ENCODE peak calls at places on chromosomes 6 and 20, in nine cellular contexts. O is frontal cortex; B is stimulated activated naive CD8-positive, alpha-beta T cell treated with anti-CD3 and anti-CD28 coated beads, Interleukin-15, amount 100 ng/mL, for 72 hours; M is HS-5; P is effector CD4-positive, alpha-beta T cell; Y is activated CD4-positive, alpha-beta T cell treated with anti-CD3 and anti-CD28 coated beads for 48 hours; Z is GM19239; W is A549; L is NCI-H187. N is an unnamed sample.

GRCh38 chr6:32379554-32379953 is 7.9 kb upstream of the TSBP1 start:
- DNase-seq in O (no peak), B (no peak), M (no peak), P (no peak), Y (no peak), Z (no peak), W (no peak), L (no peak), N (no peak)

GRCh38 chr6:16674666-16675392 is 86.4 kb downstream of the ATXN1 start:
- DNase-seq in O (no peak), B (no peak), M (no peak), P (no peak), Y (no peak), Z (no peak), W (no peak), L (no peak), N (peak)

GRCh38 chr6:1182722-1183521 is 129.0 kb upstream of the FOXQ1 start:
- DNase-seq in O (no peak), B (no peak), M (no peak), P (no peak), Y (no peak), Z (no peak), W (no peak), L (no peak), N (peak)

GRCh38 chr6:148323344-148323743 is 19.3 kb upstream of the SASH1 start:
- DNase-seq in O (no peak), B (no peak), M (peak), P (no peak), Y (no peak), Z (no peak), W (no peak), L (no peak), N (peak)

GRCh38 chr6:170017603-170018274 is 266.3 kb downstream of the ERMARD start:
- DNase-seq in O (no peak), B (no peak), M (no peak), P (no peak), Y (no peak), Z (no peak), W (no peak), L (no peak), N (no peak)

GRCh38 chr6:170080169-170080827 is 210.6 kb downstream of the DLL1 start:
- DNase-seq in O (no peak), B (no peak), M (no peak), P (no peak), Y (peak), Z (no peak), W (no peak), L (no peak), N (no peak)

GRCh38 chr6:137223370-137224131 is 4.4 kb upstream of the IFNGR1 start:
- DNase-seq in O (no peak), B (no peak), M (no peak), P (no peak), Y (no peak), Z (no peak), W (no peak), L (no peak), N (no peak)

GRCh38 chr6:168133186-168133585 is 54.2 kb upstream of the FRMD1 start:
- DNase-seq in O (peak), B (no peak), M (no peak), P (no peak), Y (no peak), Z (no peak), W (no peak), L (no peak), N (peak)

GRCh38 chr6:80438728-80439127 is 332.3 kb downstream of the BCKDHB start:
- DNase-seq in O (no peak), B (no peak), M (peak), P (no peak), Y (no peak), Z (no peak), W (peak), L (no peak), N (peak)

GRCh38 chr6:36301085-36301658 is 31.3 kb downstream of the PNPLA1 start:
- DNase-seq in O (no peak), B (no peak), M (no peak), P (no peak), Y (no peak), Z (no peak), W (no peak), L (no peak), N (no peak)

GRCh38 chr6:111642463-111643158 is 36.9 kb upstream of the TRAF3IP2 start:
- DNase-seq in O (no peak), B (peak), M (peak), P (no peak), Y (peak), Z (no peak), W (peak), L (no peak), N (peak)

GRCh38 chr20:24537210-24537609 is 67.8 kb downstream of the SYNDIG1 start:
- DNase-seq in O (no peak), B (no peak), M (no peak), P (no peak), Y (no peak), Z (no peak), W (no peak), L (no peak), N (no peak)

GRCh38 chr20:53711333-53712211 is 117.9 kb upstream of the ZNF217 start:
- DNase-seq in O (no peak), B (no peak), M (no peak), P (no peak), Y (no peak), Z (no peak), W (no peak), L (no peak), N (no peak)

GRCh38 chr20:35091808-35092523 is 641 bp downstream of the TRPC4AP start:
- DNase-seq in O (peak), B (no peak), M (no peak), P (peak), Y (no peak), Z (no peak), W (no peak), L (no peak), N (peak)